ENCODE peak calls at places on chromosomes 3 and 15, in eight cellular contexts. One of them, this sample, is unnamed.

GRCh38 chr15:70099966-70100494 is 2.3 kb upstream of the TLE3 start:
- DNase-seq in pons: no peak
- DNase-seq in stimulated activated effector memory CD8-positive, alpha-beta T cell treated with anti-CD3 and anti-CD28 coated beads, Interleukin-12 subunit alpha, Interleukin-12 subunit beta, amount 100 ng/mL, for 72 hours: no peak
- DNase-seq in endothelial cell: no peak
- DNase-seq in adrenal gland: no peak
- DNase-seq in NCI-H1105 treated with DMSO at 0.1 percent for 48 hours: peak
- DNase-seq in stimulated activated CD4-positive, alpha-beta T cell treated with anti-CD3 and anti-CD28 coated beads, Interleukin-4, amount 100 ng/mL, for 24 hours: no peak
- DNase-seq in psoas muscle: no peak
- DNase-seq in this sample: no peak

GRCh38 chr15:72217216-72217615 is 13.8 kb downstream of the PKM start:
- DNase-seq in pons: no peak
- DNase-seq in stimulated activated effector memory CD8-positive, alpha-beta T cell treated with anti-CD3 and anti-CD28 coated beads, Interleukin-12 subunit alpha, Interleukin-12 subunit beta, amount 100 ng/mL, for 72 hours: no peak
- DNase-seq in endothelial cell: no peak
- DNase-seq in adrenal gland: no peak
- DNase-seq in NCI-H1105 treated with DMSO at 0.1 percent for 48 hours: no peak
- DNase-seq in stimulated activated CD4-positive, alpha-beta T cell treated with anti-CD3 and anti-CD28 coated beads, Interleukin-4, amount 100 ng/mL, for 24 hours: no peak
- DNase-seq in psoas muscle: no peak
- DNase-seq in this sample: no peak

GRCh38 chr3:55675478-55675877 is 188.4 kb upstream of the WNT5A start:
- DNase-seq in pons: no peak
- DNase-seq in stimulated activated effector memory CD8-positive, alpha-beta T cell treated with anti-CD3 and anti-CD28 coated beads, Interleukin-12 subunit alpha, Interleukin-12 subunit beta, amount 100 ng/mL, for 72 hours: no peak
- DNase-seq in endothelial cell: no peak
- DNase-seq in adrenal gland: no peak
- DNase-seq in NCI-H1105 treated with DMSO at 0.1 percent for 48 hours: no peak
- DNase-seq in stimulated activated CD4-positive, alpha-beta T cell treated with anti-CD3 and anti-CD28 coated beads, Interleukin-4, amount 100 ng/mL, for 24 hours: no peak
- DNase-seq in psoas muscle: no peak
- DNase-seq in this sample: no peak

GRCh38 chr3:109268181-109268580 is 48.1 kb downstream of the DPPA2 start:
- DNase-seq in pons: no peak
- DNase-seq in stimulated activated effector memory CD8-positive, alpha-beta T cell treated with anti-CD3 and anti-CD28 coated beads, Interleukin-12 subunit alpha, Interleukin-12 subunit beta, amount 100 ng/mL, for 72 hours: no peak
- DNase-seq in endothelial cell: no peak
- DNase-seq in adrenal gland: no peak
- DNase-seq in NCI-H1105 treated with DMSO at 0.1 percent for 48 hours: no peak
- DNase-seq in stimulated activated CD4-positive, alpha-beta T cell treated with anti-CD3 and anti-CD28 coated beads, Interleukin-4, amount 100 ng/mL, for 24 hours: no peak
- DNase-seq in psoas muscle: no peak
- DNase-seq in this sample: no peak

GRCh38 chr15:91879148-91879547 is 25.6 kb downstream of the SLCO3A1 start:
- DNase-seq in pons: no peak
- DNase-seq in stimulated activated effector memory CD8-positive, alpha-beta T cell treated with anti-CD3 and anti-CD28 coated beads, Interleukin-12 subunit alpha, Interleukin-12 subunit beta, amount 100 ng/mL, for 72 hours: no peak
- DNase-seq in endothelial cell: no peak
- DNase-seq in adrenal gland: no peak
- DNase-seq in NCI-H1105 treated with DMSO at 0.1 percent for 48 hours: no peak
- DNase-seq in stimulated activated CD4-positive, alpha-beta T cell treated with anti-CD3 and anti-CD28 coated beads, Interleukin-4, amount 100 ng/mL, for 24 hours: no peak
- DNase-seq in psoas muscle: no peak
- DNase-seq in this sample: no peak

GRCh38 chr15:70748281-70748747 is 15.0 kb downstream of the UACA start:
- DNase-seq in pons: peak
- DNase-seq in stimulated activated effector memory CD8-positive, alpha-beta T cell treated with anti-CD3 and anti-CD28 coated beads, Interleukin-12 subunit alpha, Interleukin-12 subunit beta, amount 100 ng/mL, for 72 hours: no peak
- DNase-seq in endothelial cell: no peak
- DNase-seq in adrenal gland: peak
- DNase-seq in NCI-H1105 treated with DMSO at 0.1 percent for 48 hours: no peak
- DNase-seq in stimulated activated CD4-positive, alpha-beta T cell treated with anti-CD3 and anti-CD28 coated beads, Interleukin-4, amount 100 ng/mL, for 24 hours: no peak
- DNase-seq in psoas muscle: peak
- DNase-seq in this sample: no peak

GRCh38 chr3:43372809-43373587 is 86.7 kb downstream of the SNRK start:
- DNase-seq in pons: no peak
- DNase-seq in stimulated activated effector memory CD8-positive, alpha-beta T cell treated with anti-CD3 and anti-CD28 coated beads, Interleukin-12 subunit alpha, Interleukin-12 subunit beta, amount 100 ng/mL, for 72 hours: no peak
- DNase-seq in endothelial cell: no peak
- DNase-seq in adrenal gland: no peak
- DNase-seq in NCI-H1105 treated with DMSO at 0.1 percent for 48 hours: no peak
- DNase-seq in stimulated activated CD4-positive, alpha-beta T cell treated with anti-CD3 and anti-CD28 coated beads, Interleukin-4, amount 100 ng/mL, for 24 hours: no peak
- DNase-seq in psoas muscle: no peak
- DNase-seq in this sample: no peak

GRCh38 chr3:180040966-180041365 is 4.2 kb upstream of the PEX5L start:
- DNase-seq in pons: no peak
- DNase-seq in stimulated activated effector memory CD8-positive, alpha-beta T cell treated with anti-CD3 and anti-CD28 coated beads, Interleukin-12 subunit alpha, Interleukin-12 subunit beta, amount 100 ng/mL, for 72 hours: no peak
- DNase-seq in endothelial cell: no peak
- DNase-seq in adrenal gland: no peak
- DNase-seq in NCI-H1105 treated with DMSO at 0.1 percent for 48 hours: no peak
- DNase-seq in stimulated activated CD4-positive, alpha-beta T cell treated with anti-CD3 and anti-CD28 coated beads, Interleukin-4, amount 100 ng/mL, for 24 hours: no peak
- DNase-seq in psoas muscle: no peak
- DNase-seq in this sample: no peak

GRCh38 chr3:71309342-71309741 is 274.2 kb downstream of the FOXP1 start:
- DNase-seq in pons: no peak
- DNase-seq in stimulated activated effector memory CD8-positive, alpha-beta T cell treated with anti-CD3 and anti-CD28 coated beads, Interleukin-12 subunit alpha, Interleukin-12 subunit beta, amount 100 ng/mL, for 72 hours: peak
- DNase-seq in endothelial cell: no peak
- DNase-seq in adrenal gland: no peak
- DNase-seq in NCI-H1105 treated with DMSO at 0.1 percent for 48 hours: no peak
- DNase-seq in stimulated activated CD4-positive, alpha-beta T cell treated with anti-CD3 and anti-CD28 coated beads, Interleukin-4, amount 100 ng/mL, for 24 hours: peak
- DNase-seq in psoas muscle: no peak
- DNase-seq in this sample: no peak

GRCh38 chr3:156445117-156445968 is 109.6 kb downstream of the SSR3 start:
- DNase-seq in pons: no peak
- DNase-seq in stimulated activated effector memory CD8-positive, alpha-beta T cell treated with anti-CD3 and anti-CD28 coated beads, Interleukin-12 subunit alpha, Interleukin-12 subunit beta, amount 100 ng/mL, for 72 hours: no peak
- DNase-seq in endothelial cell: no peak
- DNase-seq in adrenal gland: no peak
- DNase-seq in NCI-H1105 treated with DMSO at 0.1 percent for 48 hours: no peak
- DNase-seq in stimulated activated CD4-positive, alpha-beta T cell treated with anti-CD3 and anti-CD28 coated beads, Interleukin-4, amount 100 ng/mL, for 24 hours: no peak
- DNase-seq in psoas muscle: no peak
- DNase-seq in this sample: no peak

GRCh38 chr15:48861813-48862431 is 16.0 kb upstream of the EID1 start:
- DNase-seq in pons: peak
- DNase-seq in stimulated activated effector memory CD8-positive, alpha-beta T cell treated with anti-CD3 and anti-CD28 coated beads, Interleukin-12 subunit alpha, Interleukin-12 subunit beta, amount 100 ng/mL, for 72 hours: no peak
- DNase-seq in endothelial cell: peak
- DNase-seq in adrenal gland: peak
- DNase-seq in NCI-H1105 treated with DMSO at 0.1 percent for 48 hours: peak
- DNase-seq in stimulated activated CD4-positive, alpha-beta T cell treated with anti-CD3 and anti-CD28 coated beads, Interleukin-4, amount 100 ng/mL, for 24 hours: peak
- DNase-seq in psoas muscle: no peak
- DNase-seq in this sample: no peak

GRCh38 chr3:177852408-177852807 is 655.1 kb upstream of the TBL1XR1 start:
- DNase-seq in pons: no peak
- DNase-seq in stimulated activated effector memory CD8-positive, alpha-beta T cell treated with anti-CD3 and anti-CD28 coated beads, Interleukin-12 subunit alpha, Interleukin-12 subunit beta, amount 100 ng/mL, for 72 hours: no peak
- DNase-seq in endothelial cell: no peak
- DNase-seq in adrenal gland: no peak
- DNase-seq in NCI-H1105 treated with DMSO at 0.1 percent for 48 hours: no peak
- DNase-seq in stimulated activated CD4-positive, alpha-beta T cell treated with anti-CD3 and anti-CD28 coated beads, Interleukin-4, amount 100 ng/mL, for 24 hours: no peak
- DNase-seq in psoas muscle: no peak
- DNase-seq in this sample: no peak

GRCh38 chr3:57951106-57951882 is 56.9 kb upstream of the FLNB start:
- DNase-seq in pons: peak
- DNase-seq in stimulated activated effector memory CD8-positive, alpha-beta T cell treated with anti-CD3 and anti-CD28 coated beads, Interleukin-12 subunit alpha, Interleukin-12 subunit beta, amount 100 ng/mL, for 72 hours: no peak
- DNase-seq in endothelial cell: no peak
- DNase-seq in adrenal gland: peak
- DNase-seq in NCI-H1105 treated with DMSO at 0.1 percent for 48 hours: no peak
- DNase-seq in stimulated activated CD4-positive, alpha-beta T cell treated with anti-CD3 and anti-CD28 coated beads, Interleukin-4, amount 100 ng/mL, for 24 hours: no peak
- DNase-seq in psoas muscle: peak
- DNase-seq in this sample: no peak

GRCh38 chr3:127050733-127051132 is 67.8 kb downstream of the PLXNA1 start:
- DNase-seq in pons: no peak
- DNase-seq in stimulated activated effector memory CD8-positive, alpha-beta T cell treated with anti-CD3 and anti-CD28 coated beads, Interleukin-12 subunit alpha, Interleukin-12 subunit beta, amount 100 ng/mL, for 72 hours: no peak
- DNase-seq in endothelial cell: no peak
- DNase-seq in adrenal gland: no peak
- DNase-seq in NCI-H1105 treated with DMSO at 0.1 percent for 48 hours: peak
- DNase-seq in stimulated activated CD4-positive, alpha-beta T cell treated with anti-CD3 and anti-CD28 coated beads, Interleukin-4, amount 100 ng/mL, for 24 hours: no peak
- DNase-seq in psoas muscle: peak
- DNase-seq in this sample: no peak

GRCh38 chr3:195039180-195039843 is 231.6 kb downstream of the XXYLT1 start:
- DNase-seq in pons: no peak
- DNase-seq in stimulated activated effector memory CD8-positive, alpha-beta T cell treated with anti-CD3 and anti-CD28 coated beads, Interleukin-12 subunit alpha, Interleukin-12 subunit beta, amount 100 ng/mL, for 72 hours: no peak
- DNase-seq in endothelial cell: no peak
- DNase-seq in adrenal gland: no peak
- DNase-seq in NCI-H1105 treated with DMSO at 0.1 percent for 48 hours: no peak
- DNase-seq in stimulated activated CD4-positive, alpha-beta T cell treated with anti-CD3 and anti-CD28 coated beads, Interleukin-4, amount 100 ng/mL, for 24 hours: no peak
- DNase-seq in psoas muscle: no peak
- DNase-seq in this sample: no peak

GRCh38 chr3:188680189-188680588 is 491.6 kb upstream of the TPRG1 start:
- DNase-seq in pons: no peak
- DNase-seq in stimulated activated effector memory CD8-positive, alpha-beta T cell treated with anti-CD3 and anti-CD28 coated beads, Interleukin-12 subunit alpha, Interleukin-12 subunit beta, amount 100 ng/mL, for 72 hours: no peak
- DNase-seq in endothelial cell: no peak
- DNase-seq in adrenal gland: no peak
- DNase-seq in NCI-H1105 treated with DMSO at 0.1 percent for 48 hours: no peak
- DNase-seq in stimulated activated CD4-positive, alpha-beta T cell treated with anti-CD3 and anti-CD28 coated beads, Interleukin-4, amount 100 ng/mL, for 24 hours: no peak
- DNase-seq in psoas muscle: no peak
- DNase-seq in this sample: no peak

GRCh38 chr15:85693277-85693676 is 101.4 kb downstream of the KLHL25 start:
- DNase-seq in pons: peak
- DNase-seq in stimulated activated effector memory CD8-positive, alpha-beta T cell treated with anti-CD3 and anti-CD28 coated beads, Interleukin-12 subunit alpha, Interleukin-12 subunit beta, amount 100 ng/mL, for 72 hours: no peak
- DNase-seq in endothelial cell: no peak
- DNase-seq in adrenal gland: no peak
- DNase-seq in NCI-H1105 treated with DMSO at 0.1 percent for 48 hours: no peak
- DNase-seq in stimulated activated CD4-positive, alpha-beta T cell treated with anti-CD3 and anti-CD28 coated beads, Interleukin-4, amount 100 ng/mL, for 24 hours: no peak
- DNase-seq in psoas muscle: no peak
- DNase-seq in this sample: no peak

GRCh38 chr3:159828542-159828943 is 160.1 kb upstream of the IL12A start:
- DNase-seq in pons: no peak
- DNase-seq in stimulated activated effector memory CD8-positive, alpha-beta T cell treated with anti-CD3 and anti-CD28 coated beads, Interleukin-12 subunit alpha, Interleukin-12 subunit beta, amount 100 ng/mL, for 72 hours: no peak
- DNase-seq in endothelial cell: no peak
- DNase-seq in adrenal gland: no peak
- DNase-seq in NCI-H1105 treated with DMSO at 0.1 percent for 48 hours: peak
- DNase-seq in stimulated activated CD4-positive, alpha-beta T cell treated with anti-CD3 and anti-CD28 coated beads, Interleukin-4, amount 100 ng/mL, for 24 hours: no peak
- DNase-seq in psoas muscle: no peak
- DNase-seq in this sample: no peak

GRCh38 chr15:40776537-40777141 is 6.9 kb downstream of the C15orf62 start:
- DNase-seq in pons: no peak
- DNase-seq in stimulated activated effector memory CD8-positive, alpha-beta T cell treated with anti-CD3 and anti-CD28 coated beads, Interleukin-12 subunit alpha, Interleukin-12 subunit beta, amount 100 ng/mL, for 72 hours: peak
- DNase-seq in endothelial cell: no peak
- DNase-seq in adrenal gland: peak
- DNase-seq in NCI-H1105 treated with DMSO at 0.1 percent for 48 hours: no peak
- DNase-seq in stimulated activated CD4-positive, alpha-beta T cell treated with anti-CD3 and anti-CD28 coated beads, Interleukin-4, amount 100 ng/mL, for 24 hours: peak
- DNase-seq in psoas muscle: peak
- DNase-seq in this sample: no peak